ENCODE peak calls at places on chromosomes 7 and 10, in nine cellular contexts. L is transverse colon, M is mammary epithelial cell, G is tibial nerve, C is neural progenitor cell, D is psoas muscle, N is Peyer's patch, K is HCT116, S is esophagus muscularis mucosa. Q is an unnamed sample. For H3K27me3 and H3K4me1, the result is how much of the 10 kb centered on the place peaks cover.

GRCh38 chr7:101557421-101557820 is 71.7 kb downstream of the MYL10 start:
- DNase-seq in G (no peak), N (no peak), D (peak), C (no peak), S (no peak), L (peak), M (no peak), K (no peak), Q (no peak)

GRCh38 chr10:128859738-128860386 is 607.2 kb upstream of the MGMT start:
- DNase-seq in S (peak), N (no peak), G (no peak), M (no peak), C (peak), D (no peak), K (peak), L (peak), Q (peak)

GRCh38 chr7:106987777-106988176 is 56.7 kb upstream of the PRKAR2B start:
- DNase-seq in L (no peak), M (no peak), G (no peak), D (no peak), K (no peak), C (no peak), N (no peak), S (no peak), Q (no peak)

GRCh38 chr7:150910996-150911422 is 58.7 kb downstream of the AOC1 start:
- DNase-seq in G (no peak), D (no peak), N (no peak), M (no peak), K (no peak), C (no peak), S (peak), L (no peak), Q (no peak)

GRCh38 chr10:85826377-85826776 is 540.2 kb downstream of the GRID1 start:
- DNase-seq in G (no peak), S (no peak), M (no peak), D (no peak), K (no peak), C (no peak), N (no peak), L (no peak), Q (no peak)

GRCh38 chr7:140640727-140641531 is at the start of gene DENND2A:
- DNase-seq in G (peak), N (peak), D (peak), C (peak), K (no peak), L (peak), M (no peak), S (no peak), Q (peak)

GRCh38 chr7:127782550-127783266 is 130.7 kb downstream of the SND1 start:
- DNase-seq in C (no peak), D (no peak), N (no peak), G (no peak), S (no peak), K (no peak), M (no peak), L (no peak), Q (peak)

GRCh38 chr10:79127151-79127961 is 58.6 kb downstream of the ZMIZ1 start:
- DNase-seq in K (peak), C (peak), S (no peak), D (peak), M (peak), G (peak), L (peak), N (peak), Q (peak)

GRCh38 chr7:68224041-68224534 is 1227.5 kb downstream of the TYW1 start:
- DNase-seq in G (no peak), M (no peak), N (no peak), D (no peak), C (no peak), S (no peak), K (no peak), L (no peak), Q (no peak)

GRCh38 chr10:79143879-79144278 is 75.1 kb downstream of the ZMIZ1 start:
- DNase-seq in G (no peak), N (no peak), M (no peak), K (no peak), S (no peak), D (no peak), L (no peak), C (peak), Q (no peak)

GRCh38 chr7:158814637-158815036 is 14.7 kb downstream of the ESYT2 start:
- DNase-seq in K (no peak), D (no peak), G (no peak), N (no peak), M (no peak), C (no peak), S (no peak), L (no peak), Q (peak)

GRCh38 chr7:134693256-134693655 is 46.6 kb downstream of the BPGM start:
- DNase-seq in M (peak), K (no peak), N (no peak), C (no peak), S (peak), L (no peak), D (peak), G (no peak), Q (no peak)

GRCh38 chr7:76234282-76234584 is 32.5 kb downstream of the SRRM3 start:
- DNase-seq in C (no peak), K (no peak), G (no peak), D (no peak), M (no peak), L (no peak), N (no peak), S (no peak), Q (no peak)
- H3K27me3 ChIP-seq in C (under half), K (under half), G (under half), D (half or more), M (under half), L (half or more), N (under half), S (under half), Q (under half)

DNA sequence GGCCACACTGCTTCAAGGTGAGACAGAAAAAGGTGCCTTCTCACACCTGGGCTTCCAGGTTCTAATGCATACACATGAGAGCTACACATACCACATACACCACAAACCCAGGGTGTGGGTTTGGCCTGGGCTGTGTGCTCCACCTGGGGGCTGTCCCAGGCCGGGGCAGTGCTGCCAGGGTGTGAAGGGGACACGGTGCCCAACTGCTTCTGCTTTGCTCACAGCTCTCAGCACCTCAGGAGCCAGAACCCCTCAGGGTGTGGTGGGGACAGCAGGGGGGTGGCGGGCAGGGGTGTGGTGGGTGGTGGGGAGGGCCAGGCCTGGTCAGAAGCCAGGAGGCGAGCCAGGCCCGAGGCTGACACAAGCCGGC is 51.1 kb downstream of the TMEM209 start:
- DNase-seq in M (no peak), N (peak), S (no peak), K (no peak), G (no peak), L (no peak), D (no peak), C (no peak), Q (no peak)
- TF ChIP-seq CTCF in M (no peak), N (no peak), S (no peak), K (no peak), G (no peak), L (no peak), D (no peak), C (no peak), Q (no peak)

GRCh38 chr10:125048101-125048864 is 106.4 kb downstream of the ZRANB1 start:
- DNase-seq in L (peak), N (peak), K (peak), S (peak), C (peak), D (peak), G (peak), M (peak), Q (peak)

GRCh38 chr10:125054664-125055273 is 105.6 kb downstream of the CTBP2 start:
- DNase-seq in D (no peak), S (no peak), L (no peak), C (no peak), M (no peak), K (no peak), G (no peak), N (no peak), Q (no peak)

GRCh38 chr10:125049216-125049903 is 107.4 kb downstream of the ZRANB1 start:
- DNase-seq in C (no peak), L (no peak), S (no peak), D (no peak), G (no peak), K (no peak), M (no peak), N (no peak), Q (no peak)

GRCh38 chr10:125054216-125054615 is 106.1 kb downstream of the CTBP2 start:
- DNase-seq in C (no peak), D (no peak), S (no peak), K (no peak), L (no peak), M (no peak), N (no peak), G (no peak), Q (no peak)

DNA sequence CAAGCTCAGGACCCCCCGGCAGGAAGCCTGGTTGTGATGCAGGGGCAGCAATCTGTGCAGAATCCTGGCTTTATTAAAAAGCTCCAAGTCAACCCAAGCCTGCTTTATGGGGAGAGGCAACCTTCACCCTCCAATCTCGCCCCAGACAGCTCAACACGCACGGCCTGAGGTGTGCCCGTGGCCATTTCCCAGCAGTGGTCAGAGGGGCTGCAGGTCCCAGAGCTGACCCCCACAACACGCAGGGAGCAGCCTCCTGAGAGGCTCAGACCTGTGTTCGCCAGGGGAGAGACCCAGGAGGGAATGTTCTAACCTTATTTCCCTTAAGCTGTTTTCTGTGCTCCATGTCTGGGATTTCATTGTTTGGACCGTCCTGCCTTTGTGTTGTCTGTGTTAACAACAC is 108.2 kb downstream of the CTBP2 start:
- DNase-seq in S (no peak), L (no peak), M (no peak), K (no peak), D (no peak), G (no peak), N (no peak), C (no peak), Q (no peak)
- H3K4me1 ChIP-seq in S (half or more), L (under half), M (under half), K (under half), D (half or more), G (under half), N (half or more), C (under half), Q (half or more)

GRCh38 chr10:100598166-100598565 is 62.4 kb downstream of the HIF1AN start:
- DNase-seq in L (no peak), M (no peak), S (no peak), N (no peak), G (no peak), C (no peak), D (no peak), K (no peak), Q (no peak)

DNA sequence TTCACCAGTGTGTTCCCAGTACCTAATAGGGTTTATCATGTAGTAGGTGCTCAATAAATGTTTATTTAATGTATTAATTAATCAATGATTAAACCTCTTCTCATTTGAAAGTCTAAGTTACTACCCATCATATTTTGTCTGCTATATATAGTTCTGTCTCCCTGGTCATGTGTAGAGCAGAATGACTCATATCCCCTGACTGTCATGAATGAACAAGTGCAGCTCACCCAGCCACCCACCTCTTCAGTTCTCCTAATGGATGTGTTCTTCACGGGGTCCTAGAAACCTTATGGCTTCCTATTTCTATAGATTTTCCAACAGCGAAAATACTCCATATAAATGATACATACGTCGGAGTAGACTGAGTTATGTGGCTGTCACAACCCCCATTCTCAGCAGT is 64.5 kb downstream of the HIF1AN start:
- DNase-seq in N (no peak), K (no peak), C (no peak), M (peak), S (no peak), L (no peak), G (no peak), D (no peak), Q (no peak)
- H3K27me3 ChIP-seq in N (under half), K (under half), C (half or more), M (under half), S (under half), L (under half), G (under half), D (under half), Q (under half)

GRCh38 chr10:28532509-28533314 is at the start of gene WAC:
- DNase-seq in S (peak), K (peak), L (peak), M (peak), C (peak), G (peak), D (peak), N (peak), Q (peak)
- TF ChIP-seq CTCF in S (no peak), K (no peak), L (no peak), M (no peak), C (peak), G (no peak), D (no peak), N (peak), Q (no peak)

GRCh38 chr10:3933733-3934132 is 148.7 kb upstream of the KLF6 start:
- DNase-seq in C (no peak), L (no peak), K (no peak), N (no peak), D (no peak), G (no peak), M (no peak), S (no peak), Q (no peak)
- H3K4me1 ChIP-seq in C (under half), L (under half), K (under half), N (under half), D (under half), G (under half), M (under half), S (under half), Q (under half)

GRCh38 chr7:23469150-23469960 is 936 bp downstream of the IGF2BP3 start:
- DNase-seq in L (no peak), G (no peak), M (peak), D (no peak), C (peak), S (peak), N (peak), K (no peak), Q (peak)

GRCh38 chr7:23467281-23467680 is 3.0 kb downstream of the IGF2BP3 start:
- DNase-seq in G (no peak), S (no peak), L (no peak), N (no peak), K (no peak), C (peak), M (no peak), D (no peak), Q (peak)

GRCh38 chr7:23469961-23470250 is 385 bp downstream of the IGF2BP3 start:
- DNase-seq in N (no peak), L (no peak), S (no peak), C (peak), M (no peak), G (no peak), D (no peak), K (no peak), Q (no peak)

GRCh38 chr7:23467731-23468720 is 2.3 kb downstream of the IGF2BP3 start:
- DNase-seq in M (peak), C (peak), D (no peak), G (no peak), N (peak), K (no peak), S (no peak), L (peak), Q (peak)

DNA sequence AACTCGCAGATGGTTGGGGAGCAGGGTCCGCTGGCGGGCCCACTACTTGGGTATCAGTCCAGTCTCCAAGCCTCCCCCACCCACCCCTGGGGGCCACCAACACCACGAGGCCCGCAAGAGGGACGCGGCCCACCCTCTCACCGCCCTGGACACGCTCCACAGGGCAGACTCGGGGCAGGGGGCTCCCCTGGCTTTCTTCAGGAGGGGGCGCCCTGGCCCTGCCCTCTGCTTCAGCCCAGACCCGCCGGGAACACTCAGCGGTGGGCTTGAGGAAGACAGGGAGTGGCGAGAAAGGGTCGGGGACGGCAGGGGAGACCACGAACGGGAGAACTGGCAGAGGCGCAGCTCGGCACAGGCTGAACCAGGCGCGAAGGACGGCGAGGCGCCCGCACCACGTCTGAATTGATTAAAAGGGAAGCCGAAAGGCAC is 1.6 kb downstream of the IGF2BP3 start:
- DNase-seq in N (peak), D (no peak), L (peak), C (peak), S (no peak), G (no peak), K (no peak), M (no peak), Q (no peak)
- H3K27me3 ChIP-seq in N (half or more), D (half or more), L (half or more), C (under half), S (half or more), G (under half), K (under half), M (under half), Q (under half)

DNA sequence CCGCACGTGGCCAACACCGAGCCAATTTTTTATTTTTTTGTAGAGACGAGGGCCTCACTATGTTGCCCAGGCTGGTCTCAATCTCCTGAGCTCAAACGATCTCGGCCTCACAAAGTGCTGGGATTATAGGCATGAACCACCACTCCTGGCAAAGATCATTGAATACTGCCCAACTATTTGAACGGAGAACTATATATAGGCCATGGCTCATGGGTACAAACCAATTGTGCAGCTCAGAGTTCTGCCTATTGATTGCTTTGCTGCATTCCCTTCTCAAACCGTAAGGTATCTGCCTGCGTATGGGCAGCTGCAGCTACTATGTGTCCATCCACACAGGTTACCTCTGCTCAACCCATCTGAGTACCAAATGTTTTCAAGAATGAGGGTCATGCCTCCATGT is 9.7 kb upstream of the SLC25A16 start:
- DNase-seq in C (no peak), S (no peak), K (no peak), D (no peak), G (no peak), M (no peak), L (no peak), N (no peak), Q (no peak)
- TF ChIP-seq CTCF in C (no peak), S (no peak), K (no peak), D (no peak), G (no peak), M (no peak), L (no peak), N (no peak), Q (no peak)

Q was measured in cardiac muscle cell.